ENCODE peak calls at places on chromosomes 7 and 10, in five cellular contexts. J is amniotic stem cell; H is stimulated activated CD8-positive, alpha-beta memory T cell treated with anti-CD3 and anti-CD28 coated beads, Interleukin-4, amount 100 ng/mL, for 1 hour; I is COR-L47; G is nephron progenitor cell. Y is an unnamed sample.

GRCh38 chr7:150401861-150402631 is 22.9 kb downstream of the ZNF775 start:
- DNase-seq in H (no peak), G (no peak), I (no peak), J (no peak), Y (no peak)

GRCh38 chr10:51763746-51764145 is 64.4 kb upstream of the CSTF2T start:
- DNase-seq in G (no peak), J (no peak), H (no peak), I (no peak), Y (no peak)

GRCh38 chr10:71757450-71757918 is 15.8 kb downstream of the VSIR start:
- DNase-seq in G (no peak), J (no peak), I (no peak), H (no peak), Y (no peak)

GRCh38 chr7:74173074-74173473 is 1.1 kb upstream of the EIF4H start:
- DNase-seq in G (peak; percentile 37), J (no peak), I (no peak), H (no peak), Y (no peak)

GRCh38 chr10:3578159-3578558 is 206.8 kb downstream of the KLF6 start:
- DNase-seq in J (no peak), H (no peak), I (no peak), G (no peak), Y (no peak)

GRCh38 chr7:42193457-42194111 is 43.4 kb downstream of the GLI3 start:
- DNase-seq in G (no peak), J (no peak), H (no peak), I (no peak), Y (no peak)

GRCh38 chr7:37775921-37776320 is 72.5 kb upstream of the NME8 start:
- DNase-seq in I (no peak), J (no peak), H (no peak), G (no peak), Y (no peak)

GRCh38 chr10:132518572-132519381 is 18.8 kb upstream of the INPP5A start:
- DNase-seq in I (no peak), J (no peak), H (no peak), G (peak; percentile 60), Y (no peak)

GRCh38 chr10:33126742-33127141 is 168.7 kb upstream of the ITGB1 start:
- DNase-seq in H (no peak), I (no peak), J (no peak), G (no peak), Y (no peak)

GRCh38 chr10:110209926-110210662 is 2.7 kb downstream of the MXI1 start:
- DNase-seq in J (peak; percentile 50), G (peak; percentile 59), H (no peak), I (no peak), Y (no peak)

GRCh38 chr7:123154231-123154860 is 45.4 kb downstream of the SLC13A1 start:
- DNase-seq in G (peak; percentile 79), I (peak; percentile 71), J (peak; percentile 48), H (no peak), Y (peak; percentile 76)

GRCh38 chr10:58239561-58240169 is 28.0 kb downstream of the IPMK start:
- DNase-seq in J (no peak), I (no peak), H (no peak), G (no peak), Y (no peak)

GRCh38 chr7:91267558-91267955 is 3.3 kb downstream of the FZD1 start:
- DNase-seq in H (no peak), I (no peak), J (peak; percentile 54), G (no peak), Y (no peak)

GRCh38 chr7:2134740-2135139 is 98.0 kb downstream of the MAD1L1 start:
- DNase-seq in J (no peak), I (no peak), H (no peak), G (no peak), Y (no peak)

GRCh38 chr7:156475666-156476065 is 164.9 kb upstream of the RNF32 start:
- DNase-seq in H (no peak), G (no peak), I (no peak), J (no peak), Y (no peak)

Y was measured in cerebellar nuclear complex.